ENCODE peak calls at places on chromosomes 7 and 10, in ten cellular contexts. One of them, this sample, is unnamed.

GRCh38 chr7:37366445-37366844 is 82.2 kb downstream of the ELMO1 start:
- DNase-seq in stimulated activated CD4-positive, alpha-beta T cell treated with anti-CD3 and anti-CD28 coated beads, Interleukin-15, amount 100 ng/mL, for 1 hour: no peak
- DNase-seq in MM.1S: no peak
- DNase-seq in AG08396: no peak
- DNase-seq in stimulated activated CD8-positive, alpha-beta memory T cell treated with anti-CD3 and anti-CD28 coated beads, Interleukin-15, amount 100 ng/mL, for 24 hours: no peak
- DNase-seq in stimulated activated naive CD4-positive, alpha-beta T cell: no peak
- DNase-seq in progenitor cell of endocrine pancreas: no peak
- DNase-seq in non-pigmented ciliary epithelial cell: no peak
- DNase-seq in RWPE1: no peak
- DNase-seq in H7: no peak
- DNase-seq in this sample: no peak

GRCh38 chr7:126658684-126659083 is 594.1 kb downstream of the GRM8 start:
- DNase-seq in stimulated activated CD4-positive, alpha-beta T cell treated with anti-CD3 and anti-CD28 coated beads, Interleukin-15, amount 100 ng/mL, for 1 hour: no peak
- DNase-seq in MM.1S: no peak
- DNase-seq in AG08396: no peak
- DNase-seq in stimulated activated CD8-positive, alpha-beta memory T cell treated with anti-CD3 and anti-CD28 coated beads, Interleukin-15, amount 100 ng/mL, for 24 hours: no peak
- DNase-seq in stimulated activated naive CD4-positive, alpha-beta T cell: no peak
- DNase-seq in progenitor cell of endocrine pancreas: no peak
- DNase-seq in non-pigmented ciliary epithelial cell: no peak
- DNase-seq in RWPE1: no peak
- DNase-seq in H7: no peak
- DNase-seq in this sample: no peak

GRCh38 chr7:78090616-78091015 is 292.0 kb downstream of the PHTF2 start:
- DNase-seq in stimulated activated CD4-positive, alpha-beta T cell treated with anti-CD3 and anti-CD28 coated beads, Interleukin-15, amount 100 ng/mL, for 1 hour: no peak
- DNase-seq in MM.1S: no peak
- DNase-seq in AG08396: no peak
- DNase-seq in stimulated activated CD8-positive, alpha-beta memory T cell treated with anti-CD3 and anti-CD28 coated beads, Interleukin-15, amount 100 ng/mL, for 24 hours: no peak
- DNase-seq in stimulated activated naive CD4-positive, alpha-beta T cell: no peak
- DNase-seq in progenitor cell of endocrine pancreas: no peak
- DNase-seq in non-pigmented ciliary epithelial cell: no peak
- DNase-seq in RWPE1: no peak
- DNase-seq in H7: no peak
- DNase-seq in this sample: no peak

GRCh38 chr10:133440633-133441285 is 13.0 kb upstream of the SCART1 start:
- DNase-seq in stimulated activated CD4-positive, alpha-beta T cell treated with anti-CD3 and anti-CD28 coated beads, Interleukin-15, amount 100 ng/mL, for 1 hour: no peak
- DNase-seq in MM.1S: no peak
- DNase-seq in AG08396: no peak
- DNase-seq in stimulated activated CD8-positive, alpha-beta memory T cell treated with anti-CD3 and anti-CD28 coated beads, Interleukin-15, amount 100 ng/mL, for 24 hours: no peak
- DNase-seq in stimulated activated naive CD4-positive, alpha-beta T cell: no peak
- DNase-seq in progenitor cell of endocrine pancreas: no peak
- DNase-seq in non-pigmented ciliary epithelial cell: no peak
- DNase-seq in RWPE1: no peak
- DNase-seq in H7: no peak
- DNase-seq in this sample: no peak

GRCh38 chr10:119595134-119595714 is 1.5 kb downstream of the TIAL1 start:
- DNase-seq in stimulated activated CD4-positive, alpha-beta T cell treated with anti-CD3 and anti-CD28 coated beads, Interleukin-15, amount 100 ng/mL, for 1 hour: no peak
- DNase-seq in MM.1S: no peak
- DNase-seq in AG08396: peak
- DNase-seq in stimulated activated CD8-positive, alpha-beta memory T cell treated with anti-CD3 and anti-CD28 coated beads, Interleukin-15, amount 100 ng/mL, for 24 hours: no peak
- DNase-seq in stimulated activated naive CD4-positive, alpha-beta T cell: no peak
- DNase-seq in progenitor cell of endocrine pancreas: no peak
- DNase-seq in non-pigmented ciliary epithelial cell: no peak
- DNase-seq in RWPE1: peak
- DNase-seq in H7: peak
- DNase-seq in this sample: no peak

GRCh38 chr10:62390497-62391176 is 16.5 kb downstream of the ZNF365 start:
- DNase-seq in stimulated activated CD4-positive, alpha-beta T cell treated with anti-CD3 and anti-CD28 coated beads, Interleukin-15, amount 100 ng/mL, for 1 hour: no peak
- DNase-seq in MM.1S: no peak
- DNase-seq in AG08396: no peak
- DNase-seq in stimulated activated CD8-positive, alpha-beta memory T cell treated with anti-CD3 and anti-CD28 coated beads, Interleukin-15, amount 100 ng/mL, for 24 hours: no peak
- DNase-seq in stimulated activated naive CD4-positive, alpha-beta T cell: no peak
- DNase-seq in progenitor cell of endocrine pancreas: no peak
- DNase-seq in non-pigmented ciliary epithelial cell: no peak
- DNase-seq in RWPE1: no peak
- DNase-seq in H7: no peak
- DNase-seq in this sample: no peak

GRCh38 chr7:139696547-139696946 is 81.3 kb downstream of the HIPK2 start:
- DNase-seq in stimulated activated CD4-positive, alpha-beta T cell treated with anti-CD3 and anti-CD28 coated beads, Interleukin-15, amount 100 ng/mL, for 1 hour: no peak
- DNase-seq in MM.1S: no peak
- DNase-seq in AG08396: no peak
- DNase-seq in stimulated activated CD8-positive, alpha-beta memory T cell treated with anti-CD3 and anti-CD28 coated beads, Interleukin-15, amount 100 ng/mL, for 24 hours: no peak
- DNase-seq in stimulated activated naive CD4-positive, alpha-beta T cell: no peak
- DNase-seq in progenitor cell of endocrine pancreas: no peak
- DNase-seq in non-pigmented ciliary epithelial cell: no peak
- DNase-seq in RWPE1: no peak
- DNase-seq in H7: no peak
- DNase-seq in this sample: no peak

GRCh38 chr7:44867073-44867990 is 18.0 kb downstream of the PURB start:
- DNase-seq in stimulated activated CD4-positive, alpha-beta T cell treated with anti-CD3 and anti-CD28 coated beads, Interleukin-15, amount 100 ng/mL, for 1 hour: no peak
- DNase-seq in MM.1S: no peak
- DNase-seq in AG08396: peak
- DNase-seq in stimulated activated CD8-positive, alpha-beta memory T cell treated with anti-CD3 and anti-CD28 coated beads, Interleukin-15, amount 100 ng/mL, for 24 hours: no peak
- DNase-seq in stimulated activated naive CD4-positive, alpha-beta T cell: no peak
- DNase-seq in progenitor cell of endocrine pancreas: no peak
- DNase-seq in non-pigmented ciliary epithelial cell: peak
- DNase-seq in RWPE1: peak
- DNase-seq in H7: no peak
- DNase-seq in this sample: no peak

GRCh38 chr7:37067961-37068536 is 343.8 kb upstream of the AOAH start:
- DNase-seq in stimulated activated CD4-positive, alpha-beta T cell treated with anti-CD3 and anti-CD28 coated beads, Interleukin-15, amount 100 ng/mL, for 1 hour: no peak
- DNase-seq in MM.1S: no peak
- DNase-seq in AG08396: no peak
- DNase-seq in stimulated activated CD8-positive, alpha-beta memory T cell treated with anti-CD3 and anti-CD28 coated beads, Interleukin-15, amount 100 ng/mL, for 24 hours: no peak
- DNase-seq in stimulated activated naive CD4-positive, alpha-beta T cell: no peak
- DNase-seq in progenitor cell of endocrine pancreas: no peak
- DNase-seq in non-pigmented ciliary epithelial cell: no peak
- DNase-seq in RWPE1: no peak
- DNase-seq in H7: no peak
- DNase-seq in this sample: no peak

GRCh38 chr10:47024399-47025252 is 113.4 kb downstream of the PTPN20 start:
- DNase-seq in stimulated activated CD4-positive, alpha-beta T cell treated with anti-CD3 and anti-CD28 coated beads, Interleukin-15, amount 100 ng/mL, for 1 hour: peak
- DNase-seq in MM.1S: peak
- DNase-seq in AG08396: peak
- DNase-seq in stimulated activated CD8-positive, alpha-beta memory T cell treated with anti-CD3 and anti-CD28 coated beads, Interleukin-15, amount 100 ng/mL, for 24 hours: peak
- DNase-seq in stimulated activated naive CD4-positive, alpha-beta T cell: peak
- DNase-seq in progenitor cell of endocrine pancreas: peak
- DNase-seq in non-pigmented ciliary epithelial cell: no peak
- DNase-seq in RWPE1: peak
- DNase-seq in H7: peak
- DNase-seq in this sample: peak

GRCh38 chr7:40598915-40599314 is 464.1 kb downstream of the SUGCT start:
- DNase-seq in stimulated activated CD4-positive, alpha-beta T cell treated with anti-CD3 and anti-CD28 coated beads, Interleukin-15, amount 100 ng/mL, for 1 hour: no peak
- DNase-seq in MM.1S: peak
- DNase-seq in AG08396: no peak
- DNase-seq in stimulated activated CD8-positive, alpha-beta memory T cell treated with anti-CD3 and anti-CD28 coated beads, Interleukin-15, amount 100 ng/mL, for 24 hours: no peak
- DNase-seq in stimulated activated naive CD4-positive, alpha-beta T cell: no peak
- DNase-seq in progenitor cell of endocrine pancreas: no peak
- DNase-seq in non-pigmented ciliary epithelial cell: no peak
- DNase-seq in RWPE1: no peak
- DNase-seq in H7: no peak
- DNase-seq in this sample: no peak

GRCh38 chr10:28089467-28089866 is 90.6 kb upstream of the ODAD2 start:
- DNase-seq in stimulated activated CD4-positive, alpha-beta T cell treated with anti-CD3 and anti-CD28 coated beads, Interleukin-15, amount 100 ng/mL, for 1 hour: no peak
- DNase-seq in MM.1S: no peak
- DNase-seq in AG08396: peak
- DNase-seq in stimulated activated CD8-positive, alpha-beta memory T cell treated with anti-CD3 and anti-CD28 coated beads, Interleukin-15, amount 100 ng/mL, for 24 hours: no peak
- DNase-seq in stimulated activated naive CD4-positive, alpha-beta T cell: no peak
- DNase-seq in progenitor cell of endocrine pancreas: no peak
- DNase-seq in non-pigmented ciliary epithelial cell: peak
- DNase-seq in RWPE1: peak
- DNase-seq in H7: no peak
- DNase-seq in this sample: no peak

GRCh38 chr10:123573236-123574147 is 92.7 kb upstream of the GPR26 start:
- DNase-seq in stimulated activated CD4-positive, alpha-beta T cell treated with anti-CD3 and anti-CD28 coated beads, Interleukin-15, amount 100 ng/mL, for 1 hour: no peak
- DNase-seq in MM.1S: peak
- DNase-seq in AG08396: peak
- DNase-seq in stimulated activated CD8-positive, alpha-beta memory T cell treated with anti-CD3 and anti-CD28 coated beads, Interleukin-15, amount 100 ng/mL, for 24 hours: peak
- DNase-seq in stimulated activated naive CD4-positive, alpha-beta T cell: no peak
- DNase-seq in progenitor cell of endocrine pancreas: peak
- DNase-seq in non-pigmented ciliary epithelial cell: no peak
- DNase-seq in RWPE1: peak
- DNase-seq in H7: peak
- DNase-seq in this sample: peak

GRCh38 chr10:61998937-61999336 is 97.4 kb downstream of the ARID5B start:
- DNase-seq in stimulated activated CD4-positive, alpha-beta T cell treated with anti-CD3 and anti-CD28 coated beads, Interleukin-15, amount 100 ng/mL, for 1 hour: no peak
- DNase-seq in MM.1S: no peak
- DNase-seq in AG08396: no peak
- DNase-seq in stimulated activated CD8-positive, alpha-beta memory T cell treated with anti-CD3 and anti-CD28 coated beads, Interleukin-15, amount 100 ng/mL, for 24 hours: no peak
- DNase-seq in stimulated activated naive CD4-positive, alpha-beta T cell: no peak
- DNase-seq in progenitor cell of endocrine pancreas: no peak
- DNase-seq in non-pigmented ciliary epithelial cell: no peak
- DNase-seq in RWPE1: no peak
- DNase-seq in H7: no peak
- DNase-seq in this sample: no peak

GRCh38 chr7:140697447-140698143 is 1.1 kb downstream of the NDUFB2 start:
- DNase-seq in stimulated activated CD4-positive, alpha-beta T cell treated with anti-CD3 and anti-CD28 coated beads, Interleukin-15, amount 100 ng/mL, for 1 hour: no peak
- DNase-seq in MM.1S: no peak
- DNase-seq in AG08396: peak
- DNase-seq in stimulated activated CD8-positive, alpha-beta memory T cell treated with anti-CD3 and anti-CD28 coated beads, Interleukin-15, amount 100 ng/mL, for 24 hours: no peak
- DNase-seq in stimulated activated naive CD4-positive, alpha-beta T cell: no peak
- DNase-seq in progenitor cell of endocrine pancreas: no peak
- DNase-seq in non-pigmented ciliary epithelial cell: peak
- DNase-seq in RWPE1: peak
- DNase-seq in H7: no peak
- DNase-seq in this sample: no peak

This sample was measured in iPS-NIHi11.